ENCODE peak calls at places on chromosomes 3 and 15, in eight cellular contexts. H, F, U, Q, L, R, V and C are unnamed samples.

GRCh38 chr15:40857601-40858351 is 13.9 kb downstream of the SPINT1 start:
- DNase-seq in Q (peak; percentile 82), H (peak; percentile 60), F (peak; percentile 96), U (peak; percentile 82), L (no peak), R (peak; percentile 50), V (peak; percentile 83), C (peak; percentile 91)

GRCh38 chr3:114590309-114591047 is 296.6 kb downstream of the TIGIT start:
- DNase-seq in H (no peak), F (no peak), L (no peak), U (no peak), V (no peak), Q (no peak), R (no peak), C (no peak)

GRCh38 chr15:58361291-58361759 is 70.5 kb upstream of the LIPC start:
- DNase-seq in Q (peak; percentile 38), H (no peak), F (no peak), U (no peak), L (no peak), R (peak; percentile 65), V (no peak), C (no peak)

GRCh38 chr3:131526801-131527347 is 24.1 kb upstream of the MRPL3 start:
- DNase-seq in R (peak; percentile 24), U (peak; percentile 59), L (peak; percentile 38), Q (no peak), F (no peak), V (no peak), H (no peak), C (no peak)

GRCh38 chr3:113264249-113264648 is 52.9 kb downstream of the BOC start:
- DNase-seq in H (no peak), U (no peak), F (no peak), L (peak; percentile 76), R (no peak), Q (no peak), V (no peak), C (no peak)

GRCh38 chr15:38842991-38843610 is 278.5 kb upstream of the RASGRP1 start:
- DNase-seq in H (no peak), V (no peak), F (no peak), Q (no peak), U (no peak), R (peak; percentile 39), L (no peak), C (no peak)

GRCh38 chr3:133548090-133548489 is 25.4 kb upstream of the CDV3 start:
- DNase-seq in H (no peak), R (no peak), L (no peak), U (no peak), V (no peak), F (no peak), Q (no peak), C (no peak)

GRCh38 chr3:15769256-15769915 is 28.4 kb downstream of the ANKRD28 start:
- DNase-seq in H (no peak), U (no peak), V (no peak), Q (no peak), R (no peak), F (no peak), L (no peak), C (no peak)